ENCODE peak calls at places on chromosomes 6 and 20, in eight cellular contexts. One of them, this sample, is unnamed.

GRCh38 chr6:7805828-7806227 is 79.9 kb downstream of the BMP6 start:
- DNase-seq in prostate gland: no peak
- DNase-seq in CD4-positive, alpha-beta T cell: no peak
- DNase-seq in GM10248: no peak
- DNase-seq in stromal cell of bone marrow: no peak
- DNase-seq in NCI-H1105 treated with DMSO at 0.1 percent for 48 hours: no peak
- DNase-seq in occipital lobe: no peak
- DNase-seq in T-cell: no peak
- DNase-seq in this sample: no peak

GRCh38 chr20:58854638-58855471 is 2.3 kb downstream of the GNAS start:
- DNase-seq in T-cell: no peak
- DNase-seq in CD4-positive, alpha-beta T cell: no peak
- DNase-seq in GM10248: no peak
- DNase-seq in NCI-H1105 treated with DMSO at 0.1 percent for 48 hours: no peak
- DNase-seq in occipital lobe: no peak
- DNase-seq in stromal cell of bone marrow: no peak
- DNase-seq in prostate gland: no peak
- DNase-seq in this sample: no peak

GRCh38 chr20:43318749-43319148 is 129.0 kb upstream of the PTPRT start:
- DNase-seq in prostate gland: no peak
- DNase-seq in GM10248: no peak
- DNase-seq in T-cell: no peak
- DNase-seq in occipital lobe: no peak
- DNase-seq in NCI-H1105 treated with DMSO at 0.1 percent for 48 hours: no peak
- DNase-seq in stromal cell of bone marrow: no peak
- DNase-seq in CD4-positive, alpha-beta T cell: no peak
- DNase-seq in this sample: no peak

GRCh38 chr6:150478651-150479498 is 110.1 kb downstream of the IYD start:
- DNase-seq in CD4-positive, alpha-beta T cell: no peak
- DNase-seq in NCI-H1105 treated with DMSO at 0.1 percent for 48 hours: no peak
- DNase-seq in occipital lobe: no peak
- DNase-seq in GM10248: no peak
- DNase-seq in stromal cell of bone marrow: no peak
- DNase-seq in prostate gland: no peak
- DNase-seq in T-cell: no peak
- DNase-seq in this sample: no peak

GRCh38 chr6:29887330-29887818 is 55.0 kb upstream of the HLA-A start:
- DNase-seq in stromal cell of bone marrow: peak
- DNase-seq in CD4-positive, alpha-beta T cell: peak
- DNase-seq in occipital lobe: no peak
- DNase-seq in GM10248: peak
- DNase-seq in T-cell: peak
- DNase-seq in prostate gland: peak
- DNase-seq in NCI-H1105 treated with DMSO at 0.1 percent for 48 hours: no peak
- DNase-seq in this sample: no peak

GRCh38 chr6:71333700-71334099 is 45.1 kb downstream of the OGFRL1 start:
- DNase-seq in prostate gland: no peak
- DNase-seq in stromal cell of bone marrow: peak
- DNase-seq in occipital lobe: no peak
- DNase-seq in T-cell: no peak
- DNase-seq in CD4-positive, alpha-beta T cell: no peak
- DNase-seq in NCI-H1105 treated with DMSO at 0.1 percent for 48 hours: no peak
- DNase-seq in GM10248: no peak
- DNase-seq in this sample: no peak

GRCh38 chr20:35215066-35215956 is 11.2 kb upstream of the MMP24 start:
- DNase-seq in GM10248: no peak
- DNase-seq in stromal cell of bone marrow: no peak
- DNase-seq in CD4-positive, alpha-beta T cell: no peak
- DNase-seq in occipital lobe: no peak
- DNase-seq in NCI-H1105 treated with DMSO at 0.1 percent for 48 hours: no peak
- DNase-seq in T-cell: no peak
- DNase-seq in prostate gland: no peak
- DNase-seq in this sample: no peak

GRCh38 chr6:156928126-156928525 is 150.9 kb downstream of the ARID1B start:
- DNase-seq in GM10248: no peak
- DNase-seq in NCI-H1105 treated with DMSO at 0.1 percent for 48 hours: no peak
- DNase-seq in T-cell: no peak
- DNase-seq in stromal cell of bone marrow: no peak
- DNase-seq in CD4-positive, alpha-beta T cell: no peak
- DNase-seq in occipital lobe: no peak
- DNase-seq in prostate gland: no peak
- DNase-seq in this sample: no peak

GRCh38 chr20:9912858-9913434 is 74.1 kb upstream of the PAK5 start:
- DNase-seq in occipital lobe: no peak
- DNase-seq in T-cell: peak
- DNase-seq in NCI-H1105 treated with DMSO at 0.1 percent for 48 hours: peak
- DNase-seq in stromal cell of bone marrow: peak
- DNase-seq in prostate gland: peak
- DNase-seq in GM10248: peak
- DNase-seq in CD4-positive, alpha-beta T cell: peak
- DNase-seq in this sample: peak

GRCh38 chr20:21719592-21720214 is 14.2 kb downstream of the PAX1 start:
- DNase-seq in CD4-positive, alpha-beta T cell: no peak
- DNase-seq in NCI-H1105 treated with DMSO at 0.1 percent for 48 hours: peak
- DNase-seq in T-cell: peak
- DNase-seq in occipital lobe: peak
- DNase-seq in prostate gland: peak
- DNase-seq in GM10248: peak
- DNase-seq in stromal cell of bone marrow: peak
- DNase-seq in this sample: no peak

GRCh38 chr6:8939615-8940014 is 504.3 kb upstream of the SLC35B3 start:
- DNase-seq in stromal cell of bone marrow: no peak
- DNase-seq in prostate gland: no peak
- DNase-seq in NCI-H1105 treated with DMSO at 0.1 percent for 48 hours: peak
- DNase-seq in T-cell: no peak
- DNase-seq in occipital lobe: no peak
- DNase-seq in GM10248: no peak
- DNase-seq in CD4-positive, alpha-beta T cell: no peak
- DNase-seq in this sample: no peak

GRCh38 chr6:36848658-36849441 is 9.6 kb upstream of the CPNE5 start:
- DNase-seq in stromal cell of bone marrow: no peak
- DNase-seq in NCI-H1105 treated with DMSO at 0.1 percent for 48 hours: peak
- DNase-seq in T-cell: no peak
- DNase-seq in prostate gland: peak
- DNase-seq in GM10248: no peak
- DNase-seq in occipital lobe: no peak
- DNase-seq in CD4-positive, alpha-beta T cell: no peak
- DNase-seq in this sample: no peak

GRCh38 chr20:50360218-50360672 is 149.9 kb upstream of the PTPN1 start:
- DNase-seq in T-cell: no peak
- DNase-seq in CD4-positive, alpha-beta T cell: no peak
- DNase-seq in occipital lobe: no peak
- DNase-seq in GM10248: no peak
- DNase-seq in NCI-H1105 treated with DMSO at 0.1 percent for 48 hours: no peak
- DNase-seq in prostate gland: no peak
- DNase-seq in stromal cell of bone marrow: no peak
- DNase-seq in this sample: no peak

GRCh38 chr6:76694779-76695178 is 622.3 kb upstream of the IMPG1 start:
- DNase-seq in stromal cell of bone marrow: no peak
- DNase-seq in occipital lobe: no peak
- DNase-seq in CD4-positive, alpha-beta T cell: no peak
- DNase-seq in prostate gland: no peak
- DNase-seq in GM10248: no peak
- DNase-seq in NCI-H1105 treated with DMSO at 0.1 percent for 48 hours: no peak
- DNase-seq in T-cell: no peak
- DNase-seq in this sample: no peak

GRCh38 chr6:137223370-137224131 is 4.4 kb upstream of the IFNGR1 start:
- DNase-seq in CD4-positive, alpha-beta T cell: no peak
- DNase-seq in NCI-H1105 treated with DMSO at 0.1 percent for 48 hours: no peak
- DNase-seq in stromal cell of bone marrow: peak
- DNase-seq in prostate gland: peak
- DNase-seq in GM10248: no peak
- DNase-seq in T-cell: no peak
- DNase-seq in occipital lobe: no peak
- DNase-seq in this sample: peak

GRCh38 chr6:132357120-132357519 is 44.2 kb downstream of the MOXD1 start:
- DNase-seq in GM10248: no peak
- DNase-seq in CD4-positive, alpha-beta T cell: no peak
- DNase-seq in occipital lobe: no peak
- DNase-seq in prostate gland: no peak
- DNase-seq in stromal cell of bone marrow: no peak
- DNase-seq in T-cell: no peak
- DNase-seq in NCI-H1105 treated with DMSO at 0.1 percent for 48 hours: no peak
- DNase-seq in this sample: no peak

GRCh38 chr6:76347539-76347938 is 275.1 kb upstream of the IMPG1 start:
- DNase-seq in T-cell: no peak
- DNase-seq in prostate gland: no peak
- DNase-seq in stromal cell of bone marrow: no peak
- DNase-seq in occipital lobe: no peak
- DNase-seq in GM10248: no peak
- DNase-seq in NCI-H1105 treated with DMSO at 0.1 percent for 48 hours: no peak
- DNase-seq in CD4-positive, alpha-beta T cell: no peak
- DNase-seq in this sample: no peak

GRCh38 chr6:109801794-109802193 is 110.7 kb downstream of the FIG4 start:
- DNase-seq in occipital lobe: no peak
- DNase-seq in prostate gland: no peak
- DNase-seq in NCI-H1105 treated with DMSO at 0.1 percent for 48 hours: no peak
- DNase-seq in stromal cell of bone marrow: no peak
- DNase-seq in T-cell: no peak
- DNase-seq in CD4-positive, alpha-beta T cell: no peak
- DNase-seq in GM10248: no peak
- DNase-seq in this sample: no peak

GRCh38 chr6:113203135-113203534 is 654.0 kb upstream of the MARCKS start:
- DNase-seq in T-cell: no peak
- DNase-seq in NCI-H1105 treated with DMSO at 0.1 percent for 48 hours: no peak
- DNase-seq in prostate gland: no peak
- DNase-seq in occipital lobe: no peak
- DNase-seq in GM10248: no peak
- DNase-seq in stromal cell of bone marrow: no peak
- DNase-seq in CD4-positive, alpha-beta T cell: no peak
- DNase-seq in this sample: no peak

GRCh38 chr6:4931530-4932505 is 72.0 kb downstream of the RPP40 start:
- DNase-seq in stromal cell of bone marrow: no peak
- DNase-seq in T-cell: no peak
- DNase-seq in occipital lobe: no peak
- DNase-seq in GM10248: no peak
- DNase-seq in CD4-positive, alpha-beta T cell: no peak
- DNase-seq in prostate gland: no peak
- DNase-seq in NCI-H1105 treated with DMSO at 0.1 percent for 48 hours: no peak
- DNase-seq in this sample: no peak

GRCh38 chr6:154721460-154721859 is 11.8 kb upstream of the SCAF8 start:
- DNase-seq in NCI-H1105 treated with DMSO at 0.1 percent for 48 hours: no peak
- DNase-seq in GM10248: no peak
- DNase-seq in stromal cell of bone marrow: peak
- DNase-seq in T-cell: no peak
- DNase-seq in occipital lobe: no peak
- DNase-seq in CD4-positive, alpha-beta T cell: no peak
- DNase-seq in prostate gland: no peak
- DNase-seq in this sample: no peak

GRCh38 chr20:31816221-31816620 is 2.9 kb upstream of the MYLK2 start:
- DNase-seq in NCI-H1105 treated with DMSO at 0.1 percent for 48 hours: no peak
- DNase-seq in stromal cell of bone marrow: no peak
- DNase-seq in CD4-positive, alpha-beta T cell: no peak
- DNase-seq in T-cell: no peak
- DNase-seq in GM10248: no peak
- DNase-seq in occipital lobe: no peak
- DNase-seq in prostate gland: no peak
- DNase-seq in this sample: no peak

GRCh38 chr6:67717281-67717680 is 917.8 kb upstream of the ADGRB3 start:
- DNase-seq in stromal cell of bone marrow: peak
- DNase-seq in occipital lobe: no peak
- DNase-seq in CD4-positive, alpha-beta T cell: no peak
- DNase-seq in NCI-H1105 treated with DMSO at 0.1 percent for 48 hours: no peak
- DNase-seq in prostate gland: no peak
- DNase-seq in T-cell: no peak
- DNase-seq in GM10248: no peak
- DNase-seq in this sample: no peak

GRCh38 chr6:81834141-81834621 is 81.7 kb upstream of the TENT5A start:
- DNase-seq in occipital lobe: no peak
- DNase-seq in prostate gland: no peak
- DNase-seq in CD4-positive, alpha-beta T cell: no peak
- DNase-seq in GM10248: no peak
- DNase-seq in T-cell: no peak
- DNase-seq in stromal cell of bone marrow: peak
- DNase-seq in NCI-H1105 treated with DMSO at 0.1 percent for 48 hours: no peak
- DNase-seq in this sample: no peak

GRCh38 chr20:33224399-33224798 is 7.2 kb downstream of the BPIFA3 start:
- DNase-seq in CD4-positive, alpha-beta T cell: no peak
- DNase-seq in prostate gland: no peak
- DNase-seq in stromal cell of bone marrow: no peak
- DNase-seq in NCI-H1105 treated with DMSO at 0.1 percent for 48 hours: no peak
- DNase-seq in GM10248: no peak
- DNase-seq in occipital lobe: no peak
- DNase-seq in T-cell: no peak
- DNase-seq in this sample: no peak

GRCh38 chr20:18427214-18427613 is 39.6 kb downstream of the DZANK1 start:
- DNase-seq in prostate gland: no peak
- DNase-seq in CD4-positive, alpha-beta T cell: no peak
- DNase-seq in T-cell: no peak
- DNase-seq in GM10248: no peak
- DNase-seq in NCI-H1105 treated with DMSO at 0.1 percent for 48 hours: no peak
- DNase-seq in occipital lobe: no peak
- DNase-seq in stromal cell of bone marrow: no peak
- DNase-seq in this sample: no peak

GRCh38 chr6:13409991-13410390 is 77.4 kb downstream of the GFOD1 start:
- DNase-seq in prostate gland: no peak
- DNase-seq in NCI-H1105 treated with DMSO at 0.1 percent for 48 hours: no peak
- DNase-seq in T-cell: no peak
- DNase-seq in GM10248: no peak
- DNase-seq in CD4-positive, alpha-beta T cell: no peak
- DNase-seq in occipital lobe: no peak
- DNase-seq in stromal cell of bone marrow: no peak
- DNase-seq in this sample: no peak

GRCh38 chr20:32034581-32035397 is 17.3 kb upstream of the HCK start:
- DNase-seq in stromal cell of bone marrow: no peak
- DNase-seq in prostate gland: no peak
- DNase-seq in T-cell: no peak
- DNase-seq in NCI-H1105 treated with DMSO at 0.1 percent for 48 hours: no peak
- DNase-seq in CD4-positive, alpha-beta T cell: no peak
- DNase-seq in occipital lobe: no peak
- DNase-seq in GM10248: no peak
- DNase-seq in this sample: peak

GRCh38 chr20:47788741-47789080 is 3.4 kb upstream of the SULF2 start:
- DNase-seq in GM10248: no peak
- DNase-seq in prostate gland: no peak
- DNase-seq in T-cell: no peak
- DNase-seq in stromal cell of bone marrow: no peak
- DNase-seq in NCI-H1105 treated with DMSO at 0.1 percent for 48 hours: no peak
- DNase-seq in CD4-positive, alpha-beta T cell: no peak
- DNase-seq in occipital lobe: no peak
- DNase-seq in this sample: no peak

GRCh38 chr6:157717266-157717870 is 105.7 kb upstream of the SNX9 start:
- DNase-seq in occipital lobe: no peak
- DNase-seq in stromal cell of bone marrow: no peak
- DNase-seq in T-cell: no peak
- DNase-seq in GM10248: no peak
- DNase-seq in CD4-positive, alpha-beta T cell: no peak
- DNase-seq in prostate gland: no peak
- DNase-seq in NCI-H1105 treated with DMSO at 0.1 percent for 48 hours: no peak
- DNase-seq in this sample: no peak

GRCh38 chr6:99833034-99833433 is 161.0 kb downstream of the MCHR2 start:
- DNase-seq in GM10248: no peak
- DNase-seq in NCI-H1105 treated with DMSO at 0.1 percent for 48 hours: no peak
- DNase-seq in T-cell: no peak
- DNase-seq in stromal cell of bone marrow: no peak
- DNase-seq in occipital lobe: no peak
- DNase-seq in CD4-positive, alpha-beta T cell: no peak
- DNase-seq in prostate gland: no peak
- DNase-seq in this sample: no peak

GRCh38 chr6:7260291-7261029 is 52.5 kb downstream of the SSR1 start:
- DNase-seq in prostate gland: no peak
- DNase-seq in GM10248: no peak
- DNase-seq in NCI-H1105 treated with DMSO at 0.1 percent for 48 hours: no peak
- DNase-seq in stromal cell of bone marrow: no peak
- DNase-seq in occipital lobe: no peak
- DNase-seq in T-cell: no peak
- DNase-seq in CD4-positive, alpha-beta T cell: no peak
- DNase-seq in this sample: no peak

GRCh38 chr20:62366370-62367135 is 559 bp downstream of the LAMA5 start:
- DNase-seq in occipital lobe: no peak
- DNase-seq in stromal cell of bone marrow: no peak
- DNase-seq in GM10248: no peak
- DNase-seq in NCI-H1105 treated with DMSO at 0.1 percent for 48 hours: peak
- DNase-seq in CD4-positive, alpha-beta T cell: no peak
- DNase-seq in T-cell: no peak
- DNase-seq in prostate gland: peak
- DNase-seq in this sample: no peak

GRCh38 chr6:31888281-31889258 is 8.9 kb downstream of the EHMT2 start:
- DNase-seq in GM10248: peak
- DNase-seq in stromal cell of bone marrow: no peak
- DNase-seq in occipital lobe: no peak
- DNase-seq in NCI-H1105 treated with DMSO at 0.1 percent for 48 hours: no peak
- DNase-seq in prostate gland: no peak
- DNase-seq in CD4-positive, alpha-beta T cell: peak
- DNase-seq in T-cell: peak
- DNase-seq in this sample: no peak

This sample was measured in GDM1.